ENCODE peak calls at places on chromosomes 4 and X, in ten cellular contexts. G is GM12865, M is PC-3, D is tibial nerve, I is IMR-90, C is astrocyte, N is bronchial epithelial cell, U is AG09309, A is left ventricle myocardium inferior, E is heart left ventricle. R is an unnamed sample.
A peak's percentile ranks its signal among the peaks of the same experiment; 100 is the strongest.

GRCh38 chrX:634306-634958 is 3.8 kb downstream of the SHOX start:
- DNase-seq in G (no peak), C (no peak), D (no peak), M (no peak), A (no peak), N (no peak), I (no peak), E (no peak), U (no peak), R (no peak)

GRCh38 chr4:905485-906214 is 26.5 kb downstream of the GAK start:
- DNase-seq in C (no peak), E (no peak), G (no peak), I (no peak), D (no peak), A (no peak), N (no peak), M (no peak), U (no peak), R (no peak)

GRCh38 chr4:41069838-41070237 is 144.5 kb downstream of the APBB2 start:
- DNase-seq in A (no peak), U (no peak), E (no peak), I (no peak), N (no peak), D (no peak), M (no peak), C (no peak), G (no peak), R (no peak)

GRCh38 chr4:120724656-120725055 is 197.9 kb downstream of the PRDM5 start:
- DNase-seq in I (no peak), E (no peak), U (no peak), D (no peak), A (no peak), C (no peak), G (no peak), M (no peak), N (peak; percentile 87), R (peak; percentile 71)

GRCh38 chr4:43282534-43282933 is 390.0 kb downstream of the GRXCR1 start:
- DNase-seq in N (no peak), E (no peak), M (no peak), U (no peak), G (no peak), A (no peak), C (no peak), I (no peak), D (no peak), R (no peak)

GRCh38 chrX:65582450-65583082 is 48.0 kb upstream of the LAS1L start:
- DNase-seq in A (no peak), N (no peak), D (no peak), G (no peak), I (no peak), C (no peak), M (no peak), U (no peak), E (no peak), R (no peak)

GRCh38 chrX:54980334-54980733 is 13.7 kb downstream of the PFKFB1 start:
- DNase-seq in C (no peak), M (no peak), I (no peak), U (no peak), N (no peak), E (no peak), D (no peak), G (no peak), A (no peak), R (no peak)

GRCh38 chr4:48481581-48481980 is 1.6 kb upstream of the SLC10A4 start:
- DNase-seq in N (no peak), M (no peak), G (no peak), D (no peak), A (no peak), E (no peak), U (no peak), I (no peak), C (no peak), R (no peak)

GRCh38 chr4:55386073-55386472 is 9.7 kb upstream of the TMEM165 start:
- DNase-seq in A (no peak), N (peak; percentile 60), C (peak; percentile 37), D (no peak), I (peak; percentile 50), G (peak; percentile 21), E (no peak), U (no peak), M (peak; percentile 56), R (peak; percentile 51)

GRCh38 chr4:24404281-24404680 is 180.1 kb downstream of the DHX15 start:
- DNase-seq in N (no peak), U (no peak), M (no peak), A (no peak), G (no peak), D (no peak), E (no peak), C (peak; percentile 53), I (peak; percentile 44), R (no peak)

GRCh38 chr4:186191266-186192067 is at the start of gene CYP4V2:
- DNase-seq in E (peak; percentile 90), C (peak; percentile 69), N (peak; percentile 51), I (peak; percentile 72), G (peak; percentile 95), U (peak; percentile 38), D (peak; percentile 60), M (peak; percentile 41), A (peak; percentile 86), R (peak; percentile 76)

GRCh38 chrX:69323786-69324720 is 158.8 kb upstream of the PJA1 start:
- DNase-seq in I (no peak), A (no peak), D (no peak), M (no peak), G (no peak), N (no peak), C (no peak), U (no peak), E (no peak), R (no peak)

GRCh38 chr4:67712650-67713530 is 11.9 kb upstream of the UBA6 start:
- DNase-seq in M (no peak), U (no peak), E (no peak), G (no peak), D (no peak), C (no peak), N (no peak), A (no peak), I (no peak), R (no peak)

GRCh38 chr4:182188622-182189021 is 54.6 kb upstream of the TENM3 start:
- DNase-seq in G (no peak), A (no peak), M (no peak), N (no peak), C (peak; percentile 57), U (no peak), I (peak; percentile 54), E (no peak), D (no peak), R (peak; percentile 60)

GRCh38 chr4:139164731-139165130 is 12.3 kb downstream of the ELF2 start:
- DNase-seq in I (no peak), D (no peak), G (no peak), U (no peak), N (no peak), A (no peak), M (no peak), E (no peak), C (no peak), R (no peak)

GRCh38 chr4:139167774-139168444 is 9.1 kb downstream of the ELF2 start:
- DNase-seq in A (no peak), D (peak; percentile 31), M (peak; percentile 65), G (peak; percentile 36), I (peak; percentile 68), E (no peak), U (no peak), C (peak; percentile 20), N (peak; percentile 100), R (peak; percentile 97)

GRCh38 chr4:139163806-139164206 is 13.2 kb downstream of the ELF2 start:
- DNase-seq in G (no peak), N (no peak), D (no peak), A (no peak), M (no peak), U (no peak), C (no peak), E (no peak), I (no peak), R (no peak)
- H3K4me3 ChIP-seq in G (no peak overlapping the region), N (no peak overlapping the region), D (no peak overlapping the region), A (no peak overlapping the region), M (no peak overlapping the region), U (no peak overlapping the region), C (no peak overlapping the region), E (no peak overlapping the region), I (no peak overlapping the region), R (no peak overlapping the region)

GRCh38 chr4:130356873-130357272 is 1260.9 kb downstream of the C4orf33 start:
- DNase-seq in U (no peak), C (no peak), A (no peak), G (no peak), E (no peak), N (no peak), I (no peak), M (no peak), D (no peak), R (no peak)
- TF ChIP-seq CTCF in U (no peak), C (no peak), A (no peak), G (no peak), E (no peak), N (no peak), I (no peak), M (no peak), D (no peak), R (no peak)

DNA sequence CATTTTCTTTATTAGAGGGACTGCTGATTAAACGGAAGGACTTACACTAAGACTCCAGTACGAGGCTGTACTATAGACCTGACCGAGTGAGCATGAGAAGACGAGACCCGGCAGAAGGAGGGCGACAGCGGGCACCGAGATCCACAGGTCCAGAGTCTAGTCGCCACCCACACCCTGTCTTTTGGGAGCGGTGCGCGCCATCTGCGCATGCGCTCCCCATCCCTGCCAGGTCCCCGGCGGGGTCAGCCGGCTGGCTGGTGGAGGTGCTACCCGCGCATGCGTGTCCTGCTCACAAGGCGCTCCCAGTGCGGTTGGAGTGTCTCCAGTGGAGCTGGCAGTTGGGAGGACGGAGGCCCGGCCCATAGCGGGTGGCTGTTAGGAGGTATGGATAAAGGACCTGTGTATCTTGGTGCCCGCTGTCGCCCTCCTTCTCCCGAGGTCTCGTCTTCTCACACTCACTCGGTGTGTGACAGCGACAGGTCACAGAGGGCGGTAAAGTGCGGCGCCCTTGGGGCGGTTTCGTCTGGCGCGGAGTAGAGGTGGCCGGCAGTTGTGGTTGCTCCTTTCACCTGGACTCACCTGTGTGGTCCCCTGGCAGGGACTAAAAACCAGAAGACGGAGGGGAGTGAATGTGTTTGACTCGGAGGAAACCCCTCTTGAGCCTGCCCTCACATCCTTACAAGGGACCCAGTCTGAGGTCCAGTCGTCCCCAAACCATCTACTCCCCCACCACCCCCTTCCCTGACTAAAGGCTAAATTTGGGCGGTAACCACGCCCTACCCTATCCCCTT is 7.6 kb upstream of the HSD17B10 start:
- DNase-seq in N (peak; percentile 69), C (peak; percentile 33), I (peak; percentile 49), U (no peak), G (peak; percentile 82), E (peak; percentile 76), A (peak; percentile 83), D (peak; percentile 14), M (peak; percentile 92), R (peak; percentile 54)
- H3K4me3 ChIP-seq in N (peak overlapping the region; percentile 38), C (peak overlapping the region; percentile 61), I (peak overlapping the region; percentile 37), U (peak overlapping the region; percentile 35), G (peak overlapping the region; percentile 44), E (peak overlapping the region; percentile 35), A (peak overlapping the region; percentile 63), D (peak overlapping the region; percentile 19), M (peak overlapping the region; percentile 68), R (peak overlapping the region; percentile 40)

DNA sequence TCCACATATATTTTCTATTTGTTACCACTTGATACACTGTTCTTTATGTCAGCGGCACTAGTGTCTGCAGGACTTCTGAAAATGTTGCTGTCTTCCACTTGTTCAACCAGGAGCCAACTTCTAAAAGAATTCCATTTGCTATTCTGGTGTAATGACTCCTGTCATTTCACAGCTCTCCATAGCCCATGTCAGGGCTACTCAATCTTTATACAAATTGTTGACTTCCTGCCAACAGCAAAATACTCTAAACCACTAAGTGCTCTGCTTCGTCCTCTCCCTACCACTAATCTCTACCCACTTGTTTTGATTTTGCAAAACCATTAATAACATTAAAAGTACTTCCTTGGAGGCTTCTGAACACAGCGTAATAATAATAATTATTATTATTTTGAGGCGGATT is 7.2 kb downstream of the CTSO start:
- DNase-seq in I (peak; percentile 27), E (no peak), D (no peak), G (no peak), N (no peak), A (no peak), C (peak; percentile 73), U (no peak), M (no peak), R (no peak)
- TF ChIP-seq CTCF in I (no peak), E (no peak), D (no peak), G (no peak), N (no peak), A (no peak), C (no peak), U (no peak), M (no peak), R (no peak)

R was measured in epithelial cell of esophagus.